ENCODE peak calls at places on chromosomes 4 and X, in seven cellular contexts. A is HCT116, M is SK-N-SH, D is HepG2, O is K562, G is GM12878, I is H1. E is an unnamed sample.

GRCh38 chr4:15691346-15692140 is 9.9 kb downstream of the FAM200B start:
- DNase-seq in A (no peak), M (no peak), D (peak; percentile 14), O (no peak), G (no peak), I (no peak), E (no peak)

GRCh38 chrX:71910526-71911022 is at the start of gene NHSL2:
- DNase-seq in A (no peak), M (no peak), D (no peak), O (no peak), G (no peak), I (peak; percentile 53), E (no peak)

GRCh38 chrX:41259516-41259915 is 74.4 kb upstream of the DDX3X start:
- DNase-seq in A (no peak), M (peak; percentile 43), D (peak; percentile 25), O (no peak), G (no peak), I (no peak), E (no peak)

GRCh38 chr4:125389713-125390112 is 75.0 kb downstream of the FAT4 start:
- DNase-seq in A (no peak), M (no peak), D (no peak), O (no peak), G (no peak), I (no peak), E (peak; percentile 10)

GRCh38 chr4:177519481-177520270 is 77.4 kb upstream of the AGA start:
- DNase-seq in A (no peak), M (no peak), D (no peak), O (peak; percentile 9), G (no peak), I (no peak), E (no peak)

GRCh38 chr4:75745192-75745591 is 20.8 kb downstream of the USO1 start:
- DNase-seq in A (no peak), M (no peak), D (peak; percentile 67), O (peak; percentile 34), G (no peak), I (no peak), E (no peak)

GRCh38 chr4:55346851-55347255 is 811 bp downstream of the SRD5A3 start:
- DNase-seq in A (no peak), M (no peak), D (no peak), O (no peak), G (peak; percentile 5), I (no peak), E (no peak)

GRCh38 chr4:150302553-150302952 is 224.3 kb downstream of the DCLK2 start:
- DNase-seq in A (peak; percentile 53), M (no peak), D (peak; percentile 74), O (peak; percentile 76), G (no peak), I (no peak), E (no peak)

GRCh38 chrX:108139303-108139702 is 47.7 kb downstream of the ATG4A start:
- DNase-seq in A (no peak), M (peak; percentile 21), D (no peak), O (peak; percentile 24), G (no peak), I (no peak), E (peak; percentile 2)

GRCh38 chr4:81606166-81606565 is 134.5 kb upstream of the RASGEF1B start:
- DNase-seq in A (no peak), M (no peak), D (no peak), O (no peak), G (no peak), I (no peak), E (no peak)

GRCh38 chr4:79652232-79652631 is 244.2 kb upstream of the GK2 start:
- DNase-seq in A (no peak), M (no peak), D (peak; percentile 58), O (no peak), G (no peak), I (no peak), E (peak; percentile 11)

GRCh38 chrX:21658746-21659145 is 616 bp upstream of the KLHL34 start:
- DNase-seq in A (no peak), M (no peak), D (no peak), O (no peak), G (no peak), I (no peak), E (no peak)

GRCh38 chrX:100404851-100405250 is 5.2 kb downstream of the PCDH19 start:
- DNase-seq in A (no peak), M (no peak), D (no peak), O (no peak), G (no peak), I (no peak), E (no peak)

GRCh38 chrX:107025538-107025937 is 25.5 kb upstream of the MORC4 start:
- DNase-seq in A (peak; percentile 27), M (peak; percentile 36), D (peak; percentile 12), O (peak; percentile 38), G (no peak), I (no peak), E (peak; percentile 34)

GRCh38 chrX:39855748-39856129 is 242.0 kb downstream of the BCOR start:
- DNase-seq in A (peak; percentile 19), M (no peak), D (no peak), O (peak; percentile 78), G (peak; percentile 77), I (no peak), E (peak; percentile 17)

GRCh38 chrX:37380256-37380655 is 31.1 kb downstream of the PRRG1 start:
- DNase-seq in A (no peak), M (no peak), D (no peak), O (no peak), G (no peak), I (no peak), E (no peak)

GRCh38 chr4:174764105-174764729 is 64.8 kb downstream of the GLRA3 start:
- DNase-seq in A (peak; percentile 40), M (peak; percentile 45), D (peak; percentile 29), O (peak; percentile 65), G (no peak), I (no peak), E (peak; percentile 13)

GRCh38 chr4:150219841-150220240 is 141.6 kb downstream of the DCLK2 start:
- DNase-seq in A (no peak), M (no peak), D (no peak), O (no peak), G (no peak), I (no peak), E (no peak)

GRCh38 chr4:10015140-10015753 is 6.0 kb downstream of the SLC2A9 start:
- DNase-seq in A (peak; percentile 67), M (peak; percentile 61), D (no peak), O (peak; percentile 37), G (no peak), I (peak; percentile 74), E (peak; percentile 16)

GRCh38 chrX:17456526-17456925 is 81.5 kb downstream of the NHS start:
- DNase-seq in A (no peak), M (no peak), D (no peak), O (no peak), G (no peak), I (no peak), E (no peak)

GRCh38 chr4:184950117-184950830 is 68.0 kb upstream of the HELT start:
- DNase-seq in A (no peak), M (no peak), D (peak; percentile 27), O (no peak), G (no peak), I (no peak), E (no peak)

GRCh38 chrX:120566817-120567216 is 6.1 kb upstream of the CUL4B start:
- DNase-seq in A (no peak), M (no peak), D (peak; percentile 6), O (no peak), G (no peak), I (no peak), E (no peak)

GRCh38 chr4:153655928-153656327 is 28.2 kb upstream of the TLR2 start:
- DNase-seq in A (no peak), M (no peak), D (no peak), O (no peak), G (no peak), I (no peak), E (no peak)

GRCh38 chr4:86221076-86221475 is 138.8 kb downstream of the MAPK10 start:
- DNase-seq in A (no peak), M (no peak), D (no peak), O (no peak), G (no peak), I (no peak), E (no peak)

GRCh38 chr4:86223472-86223871 is 136.4 kb downstream of the MAPK10 start:
- DNase-seq in A (peak; percentile 66), M (peak; percentile 11), D (peak; percentile 38), O (peak; percentile 62), G (no peak), I (peak; percentile 79), E (no peak)

GRCh38 chr4:86218721-86219481 is 141.0 kb downstream of the MAPK10 start:
- DNase-seq in A (no peak), M (peak; percentile 40), D (no peak), O (no peak), G (no peak), I (no peak), E (peak; percentile 75)

DNA sequence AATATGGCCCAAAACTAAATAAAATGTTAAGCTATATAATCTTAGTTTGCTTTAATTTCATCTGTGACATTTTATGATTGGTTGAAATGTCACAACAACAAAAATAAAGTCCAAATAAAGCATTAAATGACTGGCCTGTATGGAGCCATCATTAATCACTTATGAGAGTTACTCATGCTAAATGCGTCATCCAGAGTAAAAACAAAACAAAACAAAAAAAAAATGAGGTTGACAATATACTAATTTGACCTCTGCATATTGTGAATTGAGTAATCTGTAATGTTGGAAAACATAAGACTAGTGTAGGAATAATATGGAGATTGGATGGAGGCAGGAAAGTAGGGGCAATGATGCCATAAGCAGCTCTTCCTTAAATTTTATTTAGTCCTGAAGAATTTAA is 139.7 kb downstream of the MAPK10 start:
- DNase-seq in A (no peak), M (no peak), D (no peak), O (no peak), G (no peak), I (no peak), E (no peak)
- TF ChIP-seq JUND in A (no peak), M (no peak), D (no peak), O (no peak), G (no peak), I (no peak), E (no peak)

GRCh38 chrX:26649534-26649933 is 433.6 kb downstream of the MAGEB5 start:
- DNase-seq in A (peak; percentile 40), M (peak; percentile 11), D (peak; percentile 4), O (peak; percentile 29), G (no peak), I (no peak), E (peak; percentile 52)
- TF ChIP-seq JUND in A (no peak), M (no peak), D (no peak), O (no peak), G (no peak), I (no peak), E (no peak)

DNA sequence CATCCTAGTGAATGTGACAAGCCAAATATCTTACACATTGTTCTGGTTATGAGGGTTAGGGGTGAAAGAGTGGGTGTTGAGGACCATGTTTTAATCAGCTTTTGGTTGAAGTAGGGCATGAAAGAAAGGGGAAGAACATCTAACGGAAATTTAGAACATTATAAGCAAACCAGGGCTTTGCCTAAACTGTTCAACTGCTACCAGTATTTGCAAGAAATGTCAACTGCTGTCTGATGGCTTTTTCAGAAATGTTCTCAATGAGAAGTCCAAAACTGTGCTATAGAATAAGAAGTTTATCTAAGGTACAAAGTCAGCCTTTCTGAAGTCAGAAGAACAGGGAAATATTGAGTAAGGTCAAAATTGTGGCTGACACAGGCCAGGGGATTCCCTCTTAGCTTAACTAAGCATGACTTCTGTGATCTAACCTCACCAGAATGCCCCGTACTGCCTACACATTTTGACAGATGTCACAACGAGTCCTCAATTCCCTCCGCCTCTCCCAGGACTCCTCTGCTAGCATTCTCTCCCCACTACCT is 67.1 kb downstream of the DTHD1 start:
- DNase-seq in A (no peak), M (no peak), D (no peak), O (no peak), G (peak; percentile 66), I (no peak), E (no peak)
- TF ChIP-seq JUND in A (no peak), M (no peak), D (no peak), O (no peak), G (peak; percentile 12), I (no peak), E (no peak)

GRCh38 chr4:185991750-185992149 is 77.2 kb upstream of the TLR3 start:
- DNase-seq in A (no peak), M (no peak), D (no peak), O (no peak), G (no peak), I (no peak), E (no peak)
- TF ChIP-seq JUND in A (no peak), M (no peak), D (no peak), O (no peak), G (no peak), I (no peak), E (no peak)